ENCODE peak calls at places on chromosomes 1 and 21, in seven cellular contexts. One of them, this sample, is unnamed.
A peak's percentile ranks its signal among the peaks of the same experiment; 100 is the strongest.

GRCh38 chr1:96206451-96206850 is 515.1 kb upstream of the PTBP2 start:
- DNase-seq in tibial nerve: no peak
- DNase-seq in HCT116: no peak
- DNase-seq in IMR-90: no peak
- DNase-seq in MM.1S: no peak
- DNase-seq in right cardiac atrium: no peak
- DNase-seq in pancreas: no peak
- DNase-seq in this sample: no peak

GRCh38 chr1:95742591-95743089 is 508.6 kb downstream of the RWDD3 start:
- DNase-seq in IMR-90: peak; percentile 66
- DNase-seq in pancreas: no peak
- DNase-seq in right cardiac atrium: peak; percentile 32
- DNase-seq in MM.1S: peak; percentile 36
- DNase-seq in tibial nerve: no peak
- DNase-seq in HCT116: peak; percentile 16
- DNase-seq in this sample: no peak

GRCh38 chr1:104294259-104294658 is 544.6 kb downstream of the AMY1C start:
- DNase-seq in HCT116: no peak
- DNase-seq in tibial nerve: no peak
- DNase-seq in right cardiac atrium: no peak
- DNase-seq in MM.1S: no peak
- DNase-seq in IMR-90: no peak
- DNase-seq in pancreas: no peak
- DNase-seq in this sample: no peak

GRCh38 chr1:108841703-108842102 is 15.2 kb downstream of the AKNAD1 start:
- DNase-seq in pancreas: no peak
- DNase-seq in HCT116: no peak
- DNase-seq in right cardiac atrium: no peak
- DNase-seq in tibial nerve: no peak
- DNase-seq in MM.1S: no peak
- DNase-seq in IMR-90: no peak
- DNase-seq in this sample: no peak

GRCh38 chr1:158203693-158204457 is 23.2 kb downstream of the CD1D start:
- DNase-seq in right cardiac atrium: no peak
- DNase-seq in pancreas: no peak
- DNase-seq in MM.1S: peak; percentile 54
- DNase-seq in tibial nerve: no peak
- DNase-seq in HCT116: peak; percentile 69
- DNase-seq in IMR-90: peak; percentile 76
- DNase-seq in this sample: no peak

GRCh38 chr1:67347688-67348472 is 40.2 kb downstream of the IL12RB2 start:
- DNase-seq in tibial nerve: peak; percentile 22
- DNase-seq in right cardiac atrium: no peak
- DNase-seq in IMR-90: peak; percentile 61
- DNase-seq in MM.1S: no peak
- DNase-seq in pancreas: peak; percentile 16
- DNase-seq in HCT116: peak; percentile 54
- DNase-seq in this sample: no peak

GRCh38 chr1:66231162-66232077 is 302.5 kb upstream of the SGIP1 start:
- DNase-seq in right cardiac atrium: no peak
- DNase-seq in HCT116: peak; percentile 73
- DNase-seq in tibial nerve: no peak
- DNase-seq in IMR-90: peak; percentile 52
- DNase-seq in MM.1S: no peak
- DNase-seq in pancreas: no peak
- DNase-seq in this sample: no peak

GRCh38 chr1:217812175-217812574 is 181.0 kb downstream of the SPATA17 start:
- DNase-seq in right cardiac atrium: no peak
- DNase-seq in pancreas: no peak
- DNase-seq in HCT116: no peak
- DNase-seq in MM.1S: no peak
- DNase-seq in IMR-90: no peak
- DNase-seq in tibial nerve: no peak
- DNase-seq in this sample: no peak

GRCh38 chr1:240618946-240619345 is 7.0 kb upstream of the GREM2 start:
- DNase-seq in IMR-90: no peak
- DNase-seq in HCT116: no peak
- DNase-seq in right cardiac atrium: no peak
- DNase-seq in tibial nerve: no peak
- DNase-seq in pancreas: no peak
- DNase-seq in MM.1S: no peak
- DNase-seq in this sample: no peak

GRCh38 chr1:26438041-26438440 is 5.9 kb downstream of the DHDDS start:
- DNase-seq in right cardiac atrium: no peak
- DNase-seq in MM.1S: no peak
- DNase-seq in tibial nerve: no peak
- DNase-seq in IMR-90: no peak
- DNase-seq in HCT116: no peak
- DNase-seq in pancreas: no peak
- DNase-seq in this sample: no peak

GRCh38 chr1:63703661-63704060 is 70.2 kb upstream of the ROR1 start:
- DNase-seq in right cardiac atrium: no peak
- DNase-seq in tibial nerve: no peak
- DNase-seq in MM.1S: no peak
- DNase-seq in IMR-90: no peak
- DNase-seq in HCT116: no peak
- DNase-seq in pancreas: no peak
- DNase-seq in this sample: no peak

GRCh38 chr1:243493156-243494129 is 237.6 kb downstream of the SDCCAG8 start:
- DNase-seq in right cardiac atrium: no peak
- DNase-seq in pancreas: no peak
- DNase-seq in tibial nerve: no peak
- DNase-seq in MM.1S: no peak
- DNase-seq in HCT116: no peak
- DNase-seq in IMR-90: peak; percentile 61
- DNase-seq in this sample: no peak

GRCh38 chr1:109881906-109882287 is 28.8 kb upstream of the CSF1 start:
- DNase-seq in IMR-90: no peak
- DNase-seq in HCT116: no peak
- DNase-seq in right cardiac atrium: no peak
- DNase-seq in MM.1S: no peak
- DNase-seq in tibial nerve: no peak
- DNase-seq in pancreas: no peak
- DNase-seq in this sample: no peak

GRCh38 chr1:116172666-116173065 is 61.5 kb downstream of the MAB21L3 start:
- DNase-seq in right cardiac atrium: no peak
- DNase-seq in tibial nerve: no peak
- DNase-seq in pancreas: no peak
- DNase-seq in HCT116: no peak
- DNase-seq in MM.1S: no peak
- DNase-seq in IMR-90: no peak
- DNase-seq in this sample: no peak

GRCh38 chr1:151612506-151613274 is 840 bp downstream of the SNX27 start:
- DNase-seq in IMR-90: no peak
- DNase-seq in MM.1S: no peak
- DNase-seq in HCT116: no peak
- DNase-seq in right cardiac atrium: peak; percentile 69
- DNase-seq in tibial nerve: no peak
- DNase-seq in pancreas: peak; percentile 39
- DNase-seq in this sample: peak; percentile 3

GRCh38 chr21:39025198-39025597 is 158.1 kb downstream of the PSMG1 start:
- DNase-seq in HCT116: no peak
- DNase-seq in MM.1S: no peak
- DNase-seq in pancreas: no peak
- DNase-seq in IMR-90: no peak
- DNase-seq in right cardiac atrium: no peak
- DNase-seq in tibial nerve: no peak
- DNase-seq in this sample: no peak

GRCh38 chr1:64623750-64624445 is 121.0 kb upstream of the RAVER2 start:
- DNase-seq in right cardiac atrium: no peak
- DNase-seq in IMR-90: peak; percentile 41
- DNase-seq in pancreas: peak; percentile 15
- DNase-seq in tibial nerve: no peak
- DNase-seq in HCT116: no peak
- DNase-seq in MM.1S: no peak
- DNase-seq in this sample: no peak

GRCh38 chr1:14599173-14599754 is 779 bp downstream of the KAZN start:
- DNase-seq in right cardiac atrium: peak; percentile 40
- DNase-seq in IMR-90: no peak
- DNase-seq in tibial nerve: no peak
- DNase-seq in MM.1S: no peak
- DNase-seq in pancreas: no peak
- DNase-seq in HCT116: no peak
- DNase-seq in this sample: no peak

GRCh38 chr1:232939748-232940147 is 10.7 kb upstream of the NTPCR start:
- DNase-seq in right cardiac atrium: no peak
- DNase-seq in pancreas: no peak
- DNase-seq in HCT116: no peak
- DNase-seq in IMR-90: no peak
- DNase-seq in tibial nerve: no peak
- DNase-seq in MM.1S: no peak
- DNase-seq in this sample: no peak

GRCh38 chr1:212196355-212196754 is 88.9 kb upstream of the PPP2R5A start:
- DNase-seq in right cardiac atrium: no peak
- DNase-seq in IMR-90: no peak
- DNase-seq in tibial nerve: no peak
- DNase-seq in HCT116: no peak
- DNase-seq in pancreas: no peak
- DNase-seq in MM.1S: no peak
- DNase-seq in this sample: no peak

GRCh38 chr21:40901690-40902089 is 54.7 kb upstream of the DSCAM start:
- DNase-seq in tibial nerve: no peak
- DNase-seq in right cardiac atrium: peak; percentile 61
- DNase-seq in IMR-90: no peak
- DNase-seq in pancreas: peak; percentile 18
- DNase-seq in MM.1S: no peak
- DNase-seq in HCT116: no peak
- DNase-seq in this sample: no peak

GRCh38 chr1:181778630-181779285 is 282.8 kb downstream of the ZNF648 start:
- DNase-seq in right cardiac atrium: no peak
- DNase-seq in tibial nerve: no peak
- DNase-seq in IMR-90: no peak
- DNase-seq in pancreas: peak; percentile 19
- DNase-seq in HCT116: no peak
- DNase-seq in MM.1S: no peak
- DNase-seq in this sample: no peak

GRCh38 chr1:38578444-38578951 is 281.1 kb downstream of the RRAGC start:
- DNase-seq in pancreas: no peak
- DNase-seq in tibial nerve: no peak
- DNase-seq in MM.1S: no peak
- DNase-seq in HCT116: no peak
- DNase-seq in IMR-90: no peak
- DNase-seq in right cardiac atrium: no peak
- DNase-seq in this sample: no peak

GRCh38 chr1:201624741-201625646 is 86.1 kb downstream of the NAV1 start:
- DNase-seq in tibial nerve: no peak
- DNase-seq in MM.1S: no peak
- DNase-seq in HCT116: no peak
- DNase-seq in pancreas: no peak
- DNase-seq in IMR-90: peak; percentile 98
- DNase-seq in right cardiac atrium: no peak
- DNase-seq in this sample: no peak

GRCh38 chr21:22019766-22020165 is 1021.6 kb downstream of the NCAM2 start:
- DNase-seq in IMR-90: peak; percentile 0
- DNase-seq in MM.1S: no peak
- DNase-seq in tibial nerve: no peak
- DNase-seq in HCT116: no peak
- DNase-seq in right cardiac atrium: no peak
- DNase-seq in pancreas: no peak
- DNase-seq in this sample: no peak

GRCh38 chr1:154607748-154608521 is at the start of gene ADAR:
- DNase-seq in MM.1S: peak; percentile 100
- DNase-seq in tibial nerve: peak; percentile 84
- DNase-seq in pancreas: peak; percentile 94
- DNase-seq in IMR-90: peak; percentile 99
- DNase-seq in HCT116: peak; percentile 91
- DNase-seq in right cardiac atrium: peak; percentile 95
- DNase-seq in this sample: peak; percentile 85

GRCh38 chr1:154607084-154607747 is 770 bp downstream of the ADAR start:
- DNase-seq in tibial nerve: no peak
- DNase-seq in HCT116: no peak
- DNase-seq in right cardiac atrium: no peak
- DNase-seq in IMR-90: peak; percentile 79
- DNase-seq in MM.1S: peak; percentile 35
- DNase-seq in pancreas: peak; percentile 20
- DNase-seq in this sample: no peak

GRCh38 chr1:154611150-154611865 is 3.3 kb upstream of the ADAR start:
- DNase-seq in HCT116: no peak
- DNase-seq in MM.1S: no peak
- DNase-seq in tibial nerve: no peak
- DNase-seq in IMR-90: no peak
- DNase-seq in pancreas: no peak
- DNase-seq in right cardiac atrium: no peak
- DNase-seq in this sample: no peak

GRCh38 chr1:154608522-154609294 is 722 bp upstream of the ADAR start:
- DNase-seq in MM.1S: peak; percentile 62
- DNase-seq in IMR-90: peak; percentile 64
- DNase-seq in pancreas: peak; percentile 30
- DNase-seq in HCT116: no peak
- DNase-seq in right cardiac atrium: peak; percentile 70
- DNase-seq in tibial nerve: no peak
- DNase-seq in this sample: peak; percentile 9

GRCh38 chr1:154609398-154610380 is 1.7 kb upstream of the ADAR start:
- DNase-seq in pancreas: no peak
- DNase-seq in MM.1S: peak; percentile 85
- DNase-seq in tibial nerve: no peak
- DNase-seq in IMR-90: peak; percentile 36
- DNase-seq in HCT116: peak; percentile 34
- DNase-seq in right cardiac atrium: no peak
- DNase-seq in this sample: peak; percentile 26
- H3K4me3 ChIP-seq in pancreas: no peak overlapping the region
- H3K4me3 ChIP-seq in MM.1S: peak overlapping the region; percentile 82
- H3K4me3 ChIP-seq in tibial nerve: no peak overlapping the region
- H3K4me3 ChIP-seq in IMR-90: no peak overlapping the region
- H3K4me3 ChIP-seq in HCT116: peak overlapping the region; percentile 88
- H3K4me3 ChIP-seq in right cardiac atrium: no peak overlapping the region
- H3K4me3 ChIP-seq in this sample: no peak overlapping the region

DNA sequence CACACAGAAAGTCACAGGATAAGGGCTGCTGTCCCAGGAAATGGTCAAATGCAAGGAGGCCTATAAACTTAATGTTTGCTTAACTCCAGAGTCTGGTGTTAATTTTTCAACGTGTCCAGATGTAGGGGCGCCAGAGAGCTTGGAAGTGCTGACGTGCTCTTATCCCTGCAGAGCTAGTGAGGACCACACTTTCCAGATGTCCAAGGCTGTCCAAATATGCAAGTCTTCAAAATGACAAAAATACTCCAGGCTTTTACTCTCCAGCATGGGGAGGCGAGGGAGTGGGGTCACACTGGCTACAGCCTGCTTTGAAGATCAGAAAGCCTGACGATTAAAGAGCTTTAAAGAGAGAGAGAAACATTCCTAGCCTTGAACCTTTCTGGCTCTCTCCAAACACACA is 57.6 kb downstream of the ABCA4 start:
- DNase-seq in MM.1S: no peak
- DNase-seq in pancreas: peak; percentile 37
- DNase-seq in IMR-90: peak; percentile 67
- DNase-seq in tibial nerve: peak; percentile 35
- DNase-seq in right cardiac atrium: peak; percentile 77
- DNase-seq in HCT116: peak; percentile 51
- DNase-seq in this sample: no peak
- H3K4me1 ChIP-seq in MM.1S: no peaks in the 10 kb centered on the region
- H3K4me1 ChIP-seq in pancreas: peaks cover 8% of the 10 kb centered on the region
- H3K4me1 ChIP-seq in IMR-90: peaks cover 28% of the 10 kb centered on the region
- H3K4me1 ChIP-seq in tibial nerve: peaks cover 15% of the 10 kb centered on the region
- H3K4me1 ChIP-seq in right cardiac atrium: peaks cover 9% of the 10 kb centered on the region
- H3K4me1 ChIP-seq in HCT116: peaks cover 28% of the 10 kb centered on the region
- H3K4me1 ChIP-seq in this sample: no peaks in the 10 kb centered on the region

GRCh38 chr1:87129606-87130005 is 199.1 kb upstream of the LMO4 start:
- DNase-seq in MM.1S: no peak
- DNase-seq in tibial nerve: no peak
- DNase-seq in IMR-90: no peak
- DNase-seq in right cardiac atrium: peak; percentile 75
- DNase-seq in pancreas: no peak
- DNase-seq in HCT116: no peak
- DNase-seq in this sample: no peak
- H3K4me3 ChIP-seq in MM.1S: no peak overlapping the region
- H3K4me3 ChIP-seq in tibial nerve: no peak overlapping the region
- H3K4me3 ChIP-seq in IMR-90: no peak overlapping the region
- H3K4me3 ChIP-seq in right cardiac atrium: no peak overlapping the region
- H3K4me3 ChIP-seq in pancreas: no peak overlapping the region
- H3K4me3 ChIP-seq in HCT116: no peak overlapping the region
- H3K4me3 ChIP-seq in this sample: no peak overlapping the region

GRCh38 chr1:159247266-159247665 is 42.6 kb downstream of the ACKR1 start:
- DNase-seq in HCT116: no peak
- DNase-seq in tibial nerve: no peak
- DNase-seq in pancreas: no peak
- DNase-seq in MM.1S: no peak
- DNase-seq in right cardiac atrium: no peak
- DNase-seq in IMR-90: no peak
- DNase-seq in this sample: no peak
- H3K4me1 ChIP-seq in HCT116: no peaks in the 10 kb centered on the region
- H3K4me1 ChIP-seq in tibial nerve: no peaks in the 10 kb centered on the region
- H3K4me1 ChIP-seq in pancreas: no peaks in the 10 kb centered on the region
- H3K4me1 ChIP-seq in MM.1S: no peaks in the 10 kb centered on the region
- H3K4me1 ChIP-seq in right cardiac atrium: no peaks in the 10 kb centered on the region
- H3K4me1 ChIP-seq in IMR-90: no peaks in the 10 kb centered on the region
- H3K4me1 ChIP-seq in this sample: no peaks in the 10 kb centered on the region

This sample was measured in effector memory CD4-positive, alpha-beta T cell.